ENCODE peak calls at places on chromosomes 16 and 17, in six cellular contexts. P is GM12891, O is H1, J is K562, B is GM12878, R is HepG2. M is an unnamed sample.
A peak's percentile ranks its signal among the peaks of the same experiment; 100 is the strongest.

GRCh38 chr16:83994087-83994486 is 26.0 kb downstream of the NECAB2 start:
- DNase-seq in R (peak; percentile 75), B (no peak), O (no peak), P (no peak), J (no peak), M (no peak)

GRCh38 chr17:42275527-42276358 is 448 bp downstream of the STAT5B start:
- DNase-seq in P (peak; percentile 31), R (no peak), B (no peak), O (no peak), J (peak; percentile 90), M (no peak)

GRCh38 chr17:15273141-15273793 is 8.1 kb upstream of the PMP22 start:
- DNase-seq in O (no peak), P (no peak), B (no peak), R (no peak), J (no peak), M (no peak)

GRCh38 chr17:17633310-17633709 is 41.8 kb upstream of the PEMT start:
- DNase-seq in P (no peak), R (no peak), B (no peak), J (no peak), O (no peak), M (no peak)

GRCh38 chr17:31803494-31804213 is 55.4 kb downstream of the COPRS start:
- DNase-seq in O (no peak), J (no peak), P (no peak), R (peak; percentile 98), B (no peak), M (no peak)

GRCh38 chr17:45144199-45145034 is 3.9 kb upstream of the HEXIM1 start:
- DNase-seq in P (no peak), O (no peak), R (no peak), J (peak; percentile 65), B (no peak), M (no peak)

GRCh38 chr17:56297142-56297541 is 143.9 kb downstream of the ANKFN1 start:
- DNase-seq in R (no peak), O (no peak), J (no peak), B (no peak), P (no peak), M (no peak)

GRCh38 chr16:66491716-66492064 is 58.2 kb downstream of the TK2 start:
- DNase-seq in J (no peak), O (no peak), P (no peak), B (no peak), R (no peak), M (no peak)

GRCh38 chr16:30609002-30609927 is 924 bp downstream of the ZNF689 start:
- DNase-seq in P (peak; percentile 56), R (no peak), J (peak; percentile 57), O (no peak), B (no peak), M (peak; percentile 55)

GRCh38 chr16:49623501-49624266 is 232.2 kb downstream of the ZNF423 start:
- DNase-seq in B (no peak), R (no peak), J (no peak), O (no peak), P (no peak), M (no peak)

GRCh38 chr17:82287849-82288601 is 14.5 kb upstream of the CSNK1D start:
- DNase-seq in O (no peak), J (peak; percentile 91), P (no peak), R (peak; percentile 97), B (no peak), M (no peak)

GRCh38 chr17:57459286-57459915 is 203.1 kb downstream of the MSI2 start:
- DNase-seq in P (no peak), B (no peak), O (no peak), R (peak; percentile 100), J (peak; percentile 81), M (no peak)

GRCh38 chr17:51764387-51764971 is 394.0 kb downstream of the CA10 start:
- DNase-seq in R (peak; percentile 60), B (peak; percentile 4), O (peak; percentile 68), J (peak; percentile 64), P (peak; percentile 22), M (peak; percentile 21)

GRCh38 chr17:8965394-8966168 is at the start of gene PIK3R5:
- DNase-seq in P (peak; percentile 93), J (peak; percentile 11), B (no peak), O (peak; percentile 63), R (no peak), M (peak; percentile 93)

GRCh38 chr17:63516910-63517824 is 6.0 kb upstream of the KCNH6 start:
- DNase-seq in O (no peak), B (peak; percentile 19), R (peak; percentile 29), P (no peak), J (no peak), M (no peak)

GRCh38 chr17:65514541-65514940 is 46.9 kb downstream of the AXIN2 start:
- DNase-seq in P (no peak), O (no peak), J (no peak), B (no peak), R (no peak), M (no peak)

GRCh38 chr17:77428020-77428781 is 287.4 kb downstream of the SEC14L1 start:
- DNase-seq in O (no peak), R (no peak), B (no peak), P (no peak), J (peak; percentile 58), M (no peak)

GRCh38 chr17:77427471-77427991 is 286.8 kb downstream of the SEC14L1 start:
- DNase-seq in R (no peak), O (no peak), P (no peak), B (no peak), J (peak; percentile 52), M (no peak)

GRCh38 chr17:77424585-77425344 is 284.0 kb downstream of the SEC14L1 start:
- DNase-seq in J (peak; percentile 44), R (no peak), B (no peak), O (no peak), P (no peak), M (no peak)

GRCh38 chr17:77426676-77427386 is 286.1 kb downstream of the SEC14L1 start:
- DNase-seq in O (no peak), R (no peak), P (no peak), B (no peak), J (peak; percentile 53), M (no peak)

GRCh38 chr17:77425791-77426641 is 285.2 kb downstream of the SEC14L1 start:
- DNase-seq in O (no peak), R (no peak), B (no peak), P (no peak), J (peak; percentile 82), M (no peak)
- TF ChIP-seq TAF1 in O (no peak), R (no peak), B (no peak), P (no peak), J (no peak), M (no peak)

DNA sequence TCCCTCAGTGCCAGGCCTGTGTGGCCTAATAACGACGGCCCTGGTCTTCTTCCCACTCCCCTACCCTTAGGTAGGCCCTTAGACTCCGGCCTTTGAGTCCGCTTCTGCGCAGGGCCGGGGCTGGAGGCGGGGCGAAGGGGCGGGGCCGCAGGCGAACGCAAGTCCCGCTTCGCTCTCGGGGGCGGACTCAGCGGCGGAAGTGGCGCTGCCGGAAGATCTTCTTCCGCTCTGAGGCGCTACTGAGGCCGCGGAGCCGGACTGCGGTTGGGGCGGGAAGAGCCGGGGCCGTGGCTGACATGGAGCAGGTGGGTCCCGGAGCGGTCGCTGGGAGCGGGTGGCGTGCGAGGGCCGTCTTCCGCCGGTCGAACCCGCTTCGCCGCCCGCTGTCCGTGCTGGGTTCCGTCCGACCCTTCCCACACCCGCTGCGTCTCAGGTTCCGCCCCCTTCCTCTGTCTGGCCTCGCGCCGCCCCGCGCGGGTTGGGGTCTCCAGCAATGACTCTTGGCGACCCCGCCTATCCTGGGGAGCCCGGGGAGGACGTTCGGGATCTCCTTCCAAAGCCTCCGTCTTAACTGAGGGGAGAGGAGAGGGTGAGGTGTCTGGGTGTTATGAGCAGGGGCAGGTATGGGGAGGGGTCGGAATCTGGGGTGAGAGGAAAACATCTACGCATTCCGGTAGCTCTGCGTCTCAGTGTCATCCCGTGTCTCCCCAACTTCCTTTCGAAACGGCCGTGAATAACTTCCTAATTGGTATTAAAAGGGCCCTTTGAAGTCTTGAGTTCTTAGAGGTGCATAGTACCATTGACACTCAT is at the start of gene STARD3:
- DNase-seq in B (no peak), R (peak; percentile 83), J (peak; percentile 93), O (no peak), P (peak; percentile 98), M (peak; percentile 99)
- TF ChIP-seq POLR2A in B (peak; percentile 91), R (peak; percentile 63), J (peak; percentile 87), O (no peak), P (peak; percentile 72), M (peak; percentile 84)

DNA sequence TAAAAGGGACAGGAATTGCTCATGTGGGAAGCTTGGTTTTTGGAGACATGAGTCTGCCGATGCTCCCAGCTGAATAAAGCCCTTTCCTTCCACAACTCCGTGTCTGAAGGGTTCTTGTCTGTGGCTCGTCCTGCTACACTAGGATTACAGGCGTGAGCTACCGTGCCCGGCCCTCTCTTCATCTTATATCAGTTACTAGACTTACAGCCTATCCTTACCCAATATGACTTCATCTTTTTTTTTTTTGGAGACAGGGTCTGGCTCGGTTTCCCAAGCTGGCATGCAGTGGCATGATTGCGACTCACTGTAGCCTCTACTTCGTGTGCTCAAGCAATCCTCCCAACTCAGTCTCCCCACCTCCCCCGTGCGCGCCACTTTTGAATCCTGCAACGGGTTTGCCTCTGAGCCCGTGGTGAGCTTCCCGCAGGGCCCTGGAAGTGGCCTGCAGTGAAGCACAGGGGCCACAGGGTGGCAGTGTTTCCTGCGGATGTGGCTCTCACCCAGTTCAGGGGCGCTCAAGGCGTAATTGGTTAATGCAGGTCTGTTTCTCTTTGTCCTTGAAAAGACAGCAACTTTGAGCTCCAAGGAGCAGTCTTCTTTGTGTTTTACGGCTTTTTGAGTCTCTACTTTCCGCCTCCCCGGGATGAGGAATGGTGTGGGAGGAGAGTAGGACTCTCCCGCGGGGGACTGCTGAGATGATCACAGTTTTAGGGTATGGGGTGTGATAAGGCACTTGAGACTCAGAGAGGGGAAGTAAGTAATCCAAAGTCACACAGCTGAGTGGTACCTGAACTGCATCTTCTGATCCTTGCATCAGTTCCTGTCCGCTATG is 22.7 kb upstream of the GPRC5B start:
- DNase-seq in O (peak; percentile 76), P (peak; percentile 50), B (peak; percentile 7), R (peak; percentile 67), J (peak; percentile 82), M (peak; percentile 58)
- TF ChIP-seq POLR2AphosphoS5 in O (no peak), P (no peak), B (no peak), R (no peak), J (no peak), M (no peak)

GRCh38 chr16:54843424-54843750 is 87.3 kb upstream of the IRX5 start:
- DNase-seq in O (no peak), B (no peak), J (no peak), R (no peak), P (no peak), M (no peak)

GRCh38 chr16:54846761-54847160 is 83.9 kb upstream of the IRX5 start:
- DNase-seq in P (no peak), J (no peak), B (no peak), O (no peak), R (no peak), M (no peak)

GRCh38 chr16:54847207-54847606 is 83.5 kb upstream of the IRX5 start:
- DNase-seq in P (no peak), O (no peak), J (no peak), B (no peak), R (no peak), M (no peak)

GRCh38 chr16:54842743-54843423 is 87.8 kb upstream of the IRX5 start:
- DNase-seq in J (no peak), O (no peak), R (no peak), P (no peak), B (no peak), M (no peak)

DNA sequence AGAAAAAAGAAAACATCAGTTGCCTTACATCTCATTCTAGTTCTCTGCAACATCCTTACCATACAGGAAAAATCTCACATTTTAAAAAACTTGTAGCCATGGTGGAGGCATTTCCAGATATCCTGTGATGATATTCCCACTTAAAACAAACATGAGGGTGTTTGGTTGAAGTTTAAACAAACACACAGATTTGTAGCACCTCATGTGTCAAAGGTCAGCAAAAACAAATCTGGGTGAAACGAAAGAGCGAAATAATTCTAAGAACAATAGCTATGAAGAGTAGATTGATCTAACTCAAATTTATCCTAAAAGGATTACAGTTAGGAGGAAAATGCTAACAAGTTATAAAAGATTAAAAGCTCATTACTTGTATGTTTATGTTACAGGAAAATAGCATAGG is 83.1 kb upstream of the IRX5 start:
- DNase-seq in P (no peak), R (no peak), J (no peak), B (no peak), O (no peak), M (no peak)
- TF ChIP-seq TAF1 in P (no peak), R (no peak), J (no peak), B (no peak), O (no peak), M (no peak)

M was measured in GM12892.